ENCODE peak calls at places on chromosomes 12 and 14, in eight cellular contexts. A is prostate gland, T is NCI-H2107, U is HS-5, O is A172, S is HuH-7.5, Q is activated T-cell treated with anti-CD3 and anti-CD28 coated beads for 48 hours, E is BJ. Z is an unnamed sample.

GRCh38 chr12:99372257-99372933 is 275.2 kb upstream of the GARIN6 start:
- DNase-seq in U (no peak), T (no peak), A (no peak), S (no peak), O (no peak), E (no peak), Q (no peak), Z (no peak)

GRCh38 chr12:57458665-57459054 is 925 bp upstream of the GLI1 start:
- DNase-seq in S (no peak), U (no peak), A (no peak), Q (no peak), T (no peak), O (no peak), E (no peak), Z (no peak)

GRCh38 chr12:108029081-108029790 is 99.9 kb upstream of the WSCD2 start:
- DNase-seq in E (no peak), S (no peak), U (no peak), O (no peak), Q (no peak), T (no peak), A (no peak), Z (no peak)

GRCh38 chr12:53098354-53098981 is 1.0 kb downstream of the IGFBP6 start:
- DNase-seq in S (no peak), U (peak), Q (peak), O (peak), E (no peak), A (no peak), T (no peak), Z (no peak)

GRCh38 chr12:34396861-34397590 is 374.7 kb downstream of the ALG10 start:
- DNase-seq in U (no peak), Q (no peak), O (no peak), E (no peak), S (no peak), T (no peak), A (peak), Z (no peak)

GRCh38 chr14:65880507-65880906 is 468.0 kb downstream of the FUT8 start:
- DNase-seq in S (no peak), E (no peak), U (no peak), T (no peak), O (no peak), A (no peak), Q (no peak), Z (no peak)

GRCh38 chr12:119153477-119154434 is 25.0 kb upstream of the HSPB8 start:
- DNase-seq in U (no peak), Q (no peak), O (peak), S (no peak), T (no peak), E (no peak), A (no peak), Z (no peak)

GRCh38 chr12:49092086-49092815 is 2.4 kb downstream of the DHH start:
- DNase-seq in A (no peak), Q (peak), O (no peak), S (peak), E (no peak), U (no peak), T (no peak), Z (no peak)

GRCh38 chr14:104086661-104087461 is 1.4 kb downstream of the ASPG start:
- DNase-seq in E (no peak), U (no peak), Q (no peak), S (peak), A (no peak), T (no peak), O (no peak), Z (no peak)

GRCh38 chr12:7645395-7646177 is 20.1 kb downstream of the APOBEC1 start:
- DNase-seq in S (peak), Q (no peak), T (no peak), A (no peak), O (peak), E (no peak), U (no peak), Z (no peak)

GRCh38 chr12:28933864-28934527 is 215.1 kb upstream of the FAR2 start:
- DNase-seq in Q (no peak), O (peak), E (no peak), T (peak), S (no peak), A (no peak), U (no peak), Z (no peak)

GRCh38 chr14:101464984-101465794 is 96.1 kb upstream of the DIO3 start:
- DNase-seq in E (no peak), O (no peak), T (no peak), S (no peak), Q (no peak), U (no peak), A (no peak), Z (no peak)

GRCh38 chr14:34826661-34827060 is 48.5 kb downstream of the BAZ1A start:
- DNase-seq in T (no peak), U (peak), S (no peak), Q (no peak), E (no peak), A (no peak), O (peak), Z (no peak)

Z was measured in NCI-H2029.